ENCODE peak calls at places on chromosomes 6 and 20, in seven cellular contexts. J is Panc1, L is HepG2, I is HCT116, C is upper lobe of left lung, U is K562, P is GM12878. R is an unnamed sample.

GRCh38 chr6:24935323-24935722 is 437 bp downstream of the RIPOR2 start:
- ATAC-seq in J (no peak), L (no peak), I (no peak), C (no peak), U (no peak), P (no peak), R (no peak)

GRCh38 chr6:48765352-48765961 is 654.5 kb upstream of the PTCHD4 start:
- ATAC-seq in J (no peak), L (peak; percentile 93), I (peak; percentile 87), C (no peak), U (no peak), P (peak; percentile 73), R (no peak)

GRCh38 chr6:11217360-11218076 is 14.9 kb downstream of the NEDD9 start:
- ATAC-seq in J (no peak), L (peak; percentile 18), I (no peak), C (no peak), U (no peak), P (peak; percentile 51), R (no peak)

GRCh38 chr20:12345978-12346377 is 428.3 kb downstream of the BTBD3 start:
- ATAC-seq in J (no peak), L (no peak), I (no peak), C (no peak), U (no peak), P (no peak), R (no peak)

GRCh38 chr6:37083243-37084138 is 78.0 kb downstream of the FGD2 start:
- ATAC-seq in J (peak; percentile 65), L (peak; percentile 96), I (no peak), C (peak; percentile 88), U (peak; percentile 93), P (no peak), R (peak; percentile 83)

GRCh38 chr20:63289311-63290135 is 3.5 kb upstream of the COL20A1 start:
- ATAC-seq in J (no peak), L (no peak), I (no peak), C (no peak), U (no peak), P (no peak), R (no peak)

GRCh38 chr6:148166339-148166949 is 176.2 kb upstream of the SASH1 start:
- ATAC-seq in J (no peak), L (peak; percentile 67), I (peak; percentile 72), C (no peak), U (peak; percentile 84), P (peak; percentile 48), R (no peak)

GRCh38 chr20:52859156-52859887 is 112.8 kb upstream of the TSHZ2 start:
- ATAC-seq in J (no peak), L (no peak), I (no peak), C (no peak), U (no peak), P (no peak), R (peak; percentile 46)

GRCh38 chr6:79605061-79605460 is 26.1 kb upstream of the SH3BGRL2 start:
- ATAC-seq in J (no peak), L (no peak), I (no peak), C (no peak), U (peak; percentile 66), P (no peak), R (no peak)

GRCh38 chr6:137487947-137488735 is 6.1 kb downstream of the OLIG3 start:
- ATAC-seq in J (no peak), L (no peak), I (no peak), C (peak; percentile 17), U (no peak), P (no peak), R (peak; percentile 4)

GRCh38 chr20:23205656-23206055 is 119.5 kb upstream of the CD93 start:
- ATAC-seq in J (no peak), L (peak; percentile 44), I (no peak), C (no peak), U (no peak), P (no peak), R (peak; percentile 82)

GRCh38 chr6:109239918-109240321 is 142.3 kb downstream of the CD164 start:
- ATAC-seq in J (no peak), L (peak; percentile 81), I (no peak), C (no peak), U (no peak), P (no peak), R (peak; percentile 3)

GRCh38 chr6:87155272-87155919 is at the start of gene ZNF292:
- ATAC-seq in J (peak; percentile 90), L (peak; percentile 88), I (peak; percentile 94), C (peak; percentile 99), U (peak; percentile 90), P (peak; percentile 85), R (peak; percentile 93)
- TF ChIP-seq POLR2AphosphoS5 in J (peak; percentile 79), L (peak; percentile 81), I (peak; percentile 80), C (peak; percentile 91), U (peak; percentile 47), P (peak; percentile 50), R (peak; percentile 68)

GRCh38 chr6:16136536-16137450 is 7.9 kb downstream of the MYLIP start:
- ATAC-seq in J (peak; percentile 53), L (no peak), I (peak; percentile 84), C (peak; percentile 76), U (peak; percentile 24), P (peak; percentile 53), R (no peak)
- TF ChIP-seq POLR2AphosphoS5 in J (no peak), L (no peak), I (no peak), C (no peak), U (peak; percentile 16), P (peak; percentile 40), R (peak; percentile 67)

DNA sequence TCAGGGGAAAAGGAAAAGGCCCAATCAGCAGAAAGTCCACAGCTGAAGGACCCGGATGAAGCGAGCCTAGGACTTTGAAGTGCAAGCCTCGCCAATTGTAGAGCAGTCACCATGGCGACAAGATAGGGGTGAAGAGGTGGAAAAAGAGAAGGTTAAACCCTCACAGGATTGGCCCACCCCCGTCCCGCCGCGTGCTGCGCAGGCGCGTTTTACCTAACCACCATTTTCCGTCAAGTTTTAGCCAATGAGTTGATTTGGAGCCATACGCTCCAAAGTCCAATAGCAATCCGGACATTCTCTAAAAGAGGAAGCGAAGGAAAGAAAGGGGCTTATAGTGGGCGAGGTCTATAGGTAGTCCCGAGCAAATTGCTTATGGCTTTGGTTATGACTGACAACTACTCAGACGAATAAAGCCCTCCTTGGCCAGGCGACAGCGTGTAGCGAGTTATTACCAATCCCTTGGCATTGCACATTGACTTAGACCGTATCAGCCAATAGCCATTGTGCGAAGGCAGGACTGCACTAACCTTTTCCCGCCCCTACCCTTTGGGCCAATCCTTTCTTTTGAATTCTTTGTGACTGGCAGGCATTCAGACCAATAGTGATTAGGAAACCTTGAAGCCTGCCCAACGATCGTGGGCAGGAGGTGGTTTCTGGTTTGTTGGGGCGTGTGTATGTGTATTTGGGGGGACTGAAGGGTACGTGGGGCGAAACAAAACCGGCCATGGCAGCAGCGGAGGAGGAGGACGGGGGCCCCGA is at the start of gene RNF5:
- ATAC-seq in J (peak; percentile 89), L (peak; percentile 90), I (peak; percentile 87), C (peak; percentile 95), U (peak; percentile 85), P (peak; percentile 91), R (peak; percentile 87)
- TF ChIP-seq POLR2AphosphoS5 in J (no peak), L (peak; percentile 37), I (no peak), C (peak; percentile 66), U (no peak), P (no peak), R (peak; percentile 73)

GRCh38 chr6:45445749-45446454 is 68.2 kb upstream of the SUPT3H start:
- ATAC-seq in J (peak; percentile 97), L (peak; percentile 97), I (peak; percentile 83), C (peak; percentile 90), U (peak; percentile 90), P (no peak), R (peak; percentile 83)
- TF ChIP-seq POLR2AphosphoS5 in J (peak; percentile 89), L (no peak), I (peak; percentile 82), C (peak; percentile 94), U (peak; percentile 62), P (no peak), R (peak; percentile 91)